ENCODE peak calls at places on chromosomes 6 and 20, in four cellular contexts. One of them, this sample, is unnamed.

GRCh38 chr6:23688650-23689049 is 437.4 kb upstream of the NRSN1 start:
- DNase-seq in hypothalamus: no peak
- DNase-seq in osteoblast: no peak
- DNase-seq in activated CD4-positive, alpha-beta T cell treated with anti-CD3 and anti-CD28 coated beads for 48 hours: no peak
- DNase-seq in this sample: no peak

GRCh38 chr6:155089746-155090145 is 94.6 kb downstream of the TIAM2 start:
- DNase-seq in osteoblast: no peak
- DNase-seq in activated CD4-positive, alpha-beta T cell treated with anti-CD3 and anti-CD28 coated beads for 48 hours: no peak
- DNase-seq in hypothalamus: no peak
- DNase-seq in this sample: no peak

GRCh38 chr20:20956586-20956985 is 149.6 kb downstream of the LINC00237 start:
- DNase-seq in osteoblast: no peak
- DNase-seq in hypothalamus: peak
- DNase-seq in activated CD4-positive, alpha-beta T cell treated with anti-CD3 and anti-CD28 coated beads for 48 hours: no peak
- DNase-seq in this sample: no peak

GRCh38 chr6:154690857-154691256 is 42.4 kb upstream of the SCAF8 start:
- DNase-seq in activated CD4-positive, alpha-beta T cell treated with anti-CD3 and anti-CD28 coated beads for 48 hours: no peak
- DNase-seq in osteoblast: no peak
- DNase-seq in hypothalamus: no peak
- DNase-seq in this sample: no peak

GRCh38 chr6:28769626-28770402 is 154.0 kb downstream of the TRIM27 start:
- DNase-seq in activated CD4-positive, alpha-beta T cell treated with anti-CD3 and anti-CD28 coated beads for 48 hours: no peak
- DNase-seq in osteoblast: no peak
- DNase-seq in hypothalamus: no peak
- DNase-seq in this sample: no peak

GRCh38 chr6:30073489-30074240 is 1.9 kb downstream of the RNF39 start:
- DNase-seq in hypothalamus: no peak
- DNase-seq in osteoblast: no peak
- DNase-seq in activated CD4-positive, alpha-beta T cell treated with anti-CD3 and anti-CD28 coated beads for 48 hours: no peak
- DNase-seq in this sample: no peak

GRCh38 chr20:48284837-48285236 is 499.6 kb upstream of the SULF2 start:
- DNase-seq in osteoblast: no peak
- DNase-seq in hypothalamus: no peak
- DNase-seq in activated CD4-positive, alpha-beta T cell treated with anti-CD3 and anti-CD28 coated beads for 48 hours: no peak
- DNase-seq in this sample: no peak

GRCh38 chr6:149458196-149458595 is 26.6 kb downstream of the ZC3H12D start:
- DNase-seq in osteoblast: no peak
- DNase-seq in activated CD4-positive, alpha-beta T cell treated with anti-CD3 and anti-CD28 coated beads for 48 hours: no peak
- DNase-seq in hypothalamus: no peak
- DNase-seq in this sample: no peak

GRCh38 chr6:146410851-146411595 is 132.6 kb upstream of the RAB32 start:
- DNase-seq in activated CD4-positive, alpha-beta T cell treated with anti-CD3 and anti-CD28 coated beads for 48 hours: no peak
- DNase-seq in osteoblast: no peak
- DNase-seq in hypothalamus: no peak
- DNase-seq in this sample: no peak

GRCh38 chr20:10466855-10467254 is 31.8 kb downstream of the SLX4IP start:
- DNase-seq in osteoblast: no peak
- DNase-seq in hypothalamus: no peak
- DNase-seq in activated CD4-positive, alpha-beta T cell treated with anti-CD3 and anti-CD28 coated beads for 48 hours: no peak
- DNase-seq in this sample: no peak

GRCh38 chr6:125717120-125717731 is 32.2 kb upstream of the HEY2 start:
- DNase-seq in hypothalamus: no peak
- DNase-seq in osteoblast: no peak
- DNase-seq in activated CD4-positive, alpha-beta T cell treated with anti-CD3 and anti-CD28 coated beads for 48 hours: no peak
- DNase-seq in this sample: no peak

GRCh38 chr20:62598761-62599194 is 43.5 kb upstream of the SLCO4A1 start:
- DNase-seq in hypothalamus: no peak
- DNase-seq in activated CD4-positive, alpha-beta T cell treated with anti-CD3 and anti-CD28 coated beads for 48 hours: no peak
- DNase-seq in osteoblast: no peak
- DNase-seq in this sample: no peak

GRCh38 chr6:111777357-111777756 is 95.9 kb downstream of the FYN start:
- DNase-seq in osteoblast: no peak
- DNase-seq in hypothalamus: no peak
- DNase-seq in activated CD4-positive, alpha-beta T cell treated with anti-CD3 and anti-CD28 coated beads for 48 hours: no peak
- DNase-seq in this sample: no peak

GRCh38 chr6:112360498-112360897 is 13.4 kb downstream of the RFPL4B start:
- DNase-seq in hypothalamus: no peak
- DNase-seq in osteoblast: no peak
- DNase-seq in activated CD4-positive, alpha-beta T cell treated with anti-CD3 and anti-CD28 coated beads for 48 hours: no peak
- DNase-seq in this sample: no peak

GRCh38 chr6:57262901-57263694 is 41.0 kb upstream of the RAB23 start:
- DNase-seq in osteoblast: peak
- DNase-seq in activated CD4-positive, alpha-beta T cell treated with anti-CD3 and anti-CD28 coated beads for 48 hours: no peak
- DNase-seq in hypothalamus: no peak
- DNase-seq in this sample: no peak

GRCh38 chr20:48745330-48745729 is 82.5 kb downstream of the PREX1 start:
- DNase-seq in hypothalamus: no peak
- DNase-seq in activated CD4-positive, alpha-beta T cell treated with anti-CD3 and anti-CD28 coated beads for 48 hours: no peak
- DNase-seq in osteoblast: no peak
- DNase-seq in this sample: no peak

GRCh38 chr6:33204165-33204414 is 365 bp upstream of the HSD17B8 start:
- DNase-seq in hypothalamus: no peak
- DNase-seq in osteoblast: no peak
- DNase-seq in activated CD4-positive, alpha-beta T cell treated with anti-CD3 and anti-CD28 coated beads for 48 hours: no peak
- DNase-seq in this sample: no peak

GRCh38 chr20:19682249-19682648 is 75.8 kb upstream of the RIN2 start:
- DNase-seq in activated CD4-positive, alpha-beta T cell treated with anti-CD3 and anti-CD28 coated beads for 48 hours: no peak
- DNase-seq in osteoblast: no peak
- DNase-seq in hypothalamus: no peak
- DNase-seq in this sample: no peak

GRCh38 chr6:72272958-72273357 is 348.9 kb upstream of the KCNQ5 start:
- DNase-seq in osteoblast: no peak
- DNase-seq in activated CD4-positive, alpha-beta T cell treated with anti-CD3 and anti-CD28 coated beads for 48 hours: no peak
- DNase-seq in hypothalamus: no peak
- DNase-seq in this sample: no peak

GRCh38 chr6:150256618-150257272 is 112.1 kb upstream of the IYD start:
- DNase-seq in hypothalamus: no peak
- DNase-seq in osteoblast: no peak
- DNase-seq in activated CD4-positive, alpha-beta T cell treated with anti-CD3 and anti-CD28 coated beads for 48 hours: no peak
- DNase-seq in this sample: no peak

GRCh38 chr6:31462026-31462963 is 35.6 kb upstream of the MICB start:
- DNase-seq in hypothalamus: no peak
- DNase-seq in activated CD4-positive, alpha-beta T cell treated with anti-CD3 and anti-CD28 coated beads for 48 hours: no peak
- DNase-seq in osteoblast: no peak
- DNase-seq in this sample: no peak

This sample was measured in lower leg skin.